ENCODE peak calls at places on chromosomes 3 and 15, in four cellular contexts. H, Z, Y and M are unnamed samples. For H3K9me3, the result is how much of the 10 kb centered on the place peaks cover.

GRCh38 chr15:101379647-101380046 is 84.6 kb upstream of the SNRPA1 start:
- DNase-seq in H (no peak), Z (no peak), Y (no peak), M (no peak)

GRCh38 chr15:65512807-65513416 is 4.6 kb downstream of the DPP8 start:
- DNase-seq in H (no peak), Z (peak), Y (no peak), M (no peak)

GRCh38 chr3:102106421-102107097 is 257.2 kb downstream of the NFKBIZ start:
- DNase-seq in H (no peak), Z (no peak), Y (no peak), M (no peak)

GRCh38 chr3:89867286-89867685 is 759.9 kb downstream of the EPHA3 start:
- DNase-seq in H (no peak), Z (no peak), Y (no peak), M (no peak)

GRCh38 chr15:99128411-99128810 is 23.5 kb downstream of the SYNM start:
- DNase-seq in H (no peak), Z (no peak), Y (no peak), M (no peak)

GRCh38 chr3:159158213-159158612 is 356.4 kb downstream of the MFSD1 start:
- DNase-seq in H (no peak), Z (peak), Y (no peak), M (no peak)

GRCh38 chr15:40863660-40864285 is 10.3 kb downstream of the RHOV start:
- DNase-seq in H (no peak), Z (no peak), Y (no peak), M (no peak)

GRCh38 chr15:68186671-68187397 is 18.3 kb downstream of the CALML4 start:
- DNase-seq in H (no peak), Z (no peak), Y (no peak), M (peak)

GRCh38 chr3:131033480-131034080 is 6.9 kb downstream of the NEK11 start:
- DNase-seq in H (no peak), Z (peak), Y (no peak), M (no peak)

GRCh38 chr3:52014613-52015012 is 18.9 kb upstream of the RPL29 start:
- DNase-seq in H (no peak), Z (no peak), Y (peak), M (no peak)

GRCh38 chr3:143471705-143472104 is 352.1 kb downstream of the CHST2 start:
- DNase-seq in H (no peak), Z (no peak), Y (no peak), M (no peak)

GRCh38 chr15:49238342-49238741 is 68.3 kb downstream of the GALK2 start:
- DNase-seq in H (no peak), Z (no peak), Y (no peak), M (peak)

GRCh38 chr15:70713547-70714414 is 49.6 kb downstream of the UACA start:
- DNase-seq in H (no peak), Z (no peak), Y (no peak), M (no peak)

GRCh38 chr15:89098281-89098680 is 10.0 kb downstream of the ABHD2 start:
- DNase-seq in H (peak), Z (no peak), Y (no peak), M (no peak)

GRCh38 chr15:31206386-31207174 is 105.1 kb upstream of the TRPM1 start:
- DNase-seq in H (no peak), Z (no peak), Y (no peak), M (no peak)

GRCh38 chr3:145246291-145246690 is 914.7 kb downstream of the PLOD2 start:
- DNase-seq in H (no peak), Z (no peak), Y (no peak), M (no peak)

GRCh38 chr3:196662711-196663571 is 23.4 kb downstream of the NRROS start:
- DNase-seq in H (no peak), Z (no peak), Y (no peak), M (no peak)

GRCh38 chr3:46986055-46986730 is 6.7 kb downstream of the NBEAL2 start:
- DNase-seq in H (no peak), Z (no peak), Y (no peak), M (no peak)

GRCh38 chr3:124928333-124929202 is 6.0 kb downstream of the MUC13 start:
- DNase-seq in H (peak), Z (peak), Y (peak), M (peak)

GRCh38 chr3:71872256-71872655 is 87.3 kb upstream of the PROK2 start:
- DNase-seq in H (no peak), Z (no peak), Y (no peak), M (no peak)

GRCh38 chr3:186983372-186984058 is 53.2 kb downstream of the ST6GAL1 start:
- DNase-seq in H (no peak), Z (peak), Y (no peak), M (no peak)

GRCh38 chr3:197371521-197372075 is 73.2 kb upstream of the DLG1 start:
- DNase-seq in H (no peak), Z (no peak), Y (no peak), M (no peak)

GRCh38 chr3:126355777-126356372 is 1.3 kb downstream of the KLF15 start:
- DNase-seq in H (peak), Z (no peak), Y (peak), M (no peak)

GRCh38 chr15:72202801-72203506 is 5.4 kb upstream of the GRAMD2A start:
- DNase-seq in H (no peak), Z (no peak), Y (peak), M (no peak)

GRCh38 chr3:13042932-13043275 is 30.3 kb downstream of the IQSEC1 start:
- DNase-seq in H (no peak), Z (no peak), Y (no peak), M (no peak)

GRCh38 chr3:49916686-49917085 is 12.9 kb downstream of the MON1A start:
- DNase-seq in H (no peak), Z (no peak), Y (no peak), M (no peak)

GRCh38 chr3:188901671-188902331 is 270.0 kb upstream of the TPRG1 start:
- DNase-seq in H (no peak), Z (no peak), Y (no peak), M (no peak)

GRCh38 chr3:73746610-73747009 is 121.9 kb upstream of the PDZRN3 start:
- DNase-seq in H (no peak), Z (no peak), Y (no peak), M (no peak)

GRCh38 chr3:46693038-46693896 is at the start of gene ALS2CL:
- DNase-seq in H (no peak), Z (no peak), Y (peak), M (no peak)

GRCh38 chr3:73226026-73226425 is 164.6 kb downstream of the EBLN2 start:
- DNase-seq in H (no peak), Z (no peak), Y (no peak), M (no peak)

GRCh38 chr3:30681276-30682211 is 75.1 kb downstream of the TGFBR2 start:
- DNase-seq in H (no peak), Z (no peak), Y (no peak), M (peak)

GRCh38 chr15:98003528-98003927 is 43.0 kb downstream of the ARRDC4 start:
- DNase-seq in H (no peak), Z (no peak), Y (no peak), M (no peak)

GRCh38 chr15:60819860-60820259 is 340.9 kb upstream of the ICE2 start:
- DNase-seq in H (no peak), Z (no peak), Y (no peak), M (no peak)

GRCh38 chr3:167880183-167880582 is 144.7 kb downstream of the SERPINI1 start:
- DNase-seq in H (no peak), Z (no peak), Y (no peak), M (no peak)

GRCh38 chr3:99965681-99966408 is 148.2 kb downstream of the CMSS1 start:
- DNase-seq in H (no peak), Z (no peak), Y (no peak), M (no peak)

GRCh38 chr3:153026026-153026425 is 136.0 kb upstream of the RAP2B start:
- DNase-seq in H (no peak), Z (peak), Y (no peak), M (no peak)

GRCh38 chr3:184315506-184315867 is 1.1 kb downstream of the EIF4G1 start:
- DNase-seq in H (no peak), Z (peak), Y (no peak), M (no peak)

GRCh38 chr3:42705039-42705767 is 2.6 kb upstream of the HHATL start:
- DNase-seq in H (peak), Z (no peak), Y (no peak), M (no peak)

GRCh38 chr3:112351823-112352222 is 18.9 kb downstream of the CD200 start:
- DNase-seq in H (no peak), Z (no peak), Y (no peak), M (no peak)

GRCh38 chr3:37800022-37800493 is 61.6 kb upstream of the CTDSPL start:
- DNase-seq in H (peak), Z (no peak), Y (no peak), M (no peak)

GRCh38 chr15:87045741-87046140 is 966.1 kb downstream of the AGBL1 start:
- DNase-seq in H (no peak), Z (no peak), Y (no peak), M (no peak)
- H3K9me3 ChIP-seq in H (under half), Z (under half), Y (under half), M (under half)

GRCh38 chr3:132279030-132279429 is 38.2 kb upstream of the ACP3 start:
- DNase-seq in H (no peak), Z (no peak), Y (no peak), M (no peak)
- H3K9me3 ChIP-seq in H (under half), Z (under half), Y (under half), M (under half)

GRCh38 chr3:172546628-172547214 is 23.5 kb upstream of the TNFSF10 start:
- DNase-seq in H (no peak), Z (no peak), Y (no peak), M (no peak)
- H3K9me3 ChIP-seq in H (under half), Z (under half), Y (under half), M (under half)

GRCh38 chr3:164004205-164004604 is 1074.1 kb downstream of the SI start:
- DNase-seq in H (no peak), Z (no peak), Y (peak), M (no peak)

GRCh38 chr3:164007764-164008163 is 1070.5 kb downstream of the SI start:
- DNase-seq in H (no peak), Z (no peak), Y (no peak), M (no peak)
- H3K9me3 ChIP-seq in H (under half), Z (under half), Y (under half), M (under half)

GRCh38 chr15:25058080-25058785 is 103.4 kb downstream of the SNRPN start:
- DNase-seq in H (peak), Z (no peak), Y (peak), M (no peak)

GRCh38 chr15:25054943-25055342 is 100.2 kb downstream of the SNRPN start:
- DNase-seq in H (no peak), Z (no peak), Y (no peak), M (no peak)

GRCh38 chr15:25057574-25057973 is 102.8 kb downstream of the SNRPN start:
- DNase-seq in H (no peak), Z (no peak), Y (peak), M (no peak)

GRCh38 chr15:25055356-25056068 is 100.7 kb downstream of the SNRPN start:
- DNase-seq in H (no peak), Z (no peak), Y (peak), M (no peak)

DNA sequence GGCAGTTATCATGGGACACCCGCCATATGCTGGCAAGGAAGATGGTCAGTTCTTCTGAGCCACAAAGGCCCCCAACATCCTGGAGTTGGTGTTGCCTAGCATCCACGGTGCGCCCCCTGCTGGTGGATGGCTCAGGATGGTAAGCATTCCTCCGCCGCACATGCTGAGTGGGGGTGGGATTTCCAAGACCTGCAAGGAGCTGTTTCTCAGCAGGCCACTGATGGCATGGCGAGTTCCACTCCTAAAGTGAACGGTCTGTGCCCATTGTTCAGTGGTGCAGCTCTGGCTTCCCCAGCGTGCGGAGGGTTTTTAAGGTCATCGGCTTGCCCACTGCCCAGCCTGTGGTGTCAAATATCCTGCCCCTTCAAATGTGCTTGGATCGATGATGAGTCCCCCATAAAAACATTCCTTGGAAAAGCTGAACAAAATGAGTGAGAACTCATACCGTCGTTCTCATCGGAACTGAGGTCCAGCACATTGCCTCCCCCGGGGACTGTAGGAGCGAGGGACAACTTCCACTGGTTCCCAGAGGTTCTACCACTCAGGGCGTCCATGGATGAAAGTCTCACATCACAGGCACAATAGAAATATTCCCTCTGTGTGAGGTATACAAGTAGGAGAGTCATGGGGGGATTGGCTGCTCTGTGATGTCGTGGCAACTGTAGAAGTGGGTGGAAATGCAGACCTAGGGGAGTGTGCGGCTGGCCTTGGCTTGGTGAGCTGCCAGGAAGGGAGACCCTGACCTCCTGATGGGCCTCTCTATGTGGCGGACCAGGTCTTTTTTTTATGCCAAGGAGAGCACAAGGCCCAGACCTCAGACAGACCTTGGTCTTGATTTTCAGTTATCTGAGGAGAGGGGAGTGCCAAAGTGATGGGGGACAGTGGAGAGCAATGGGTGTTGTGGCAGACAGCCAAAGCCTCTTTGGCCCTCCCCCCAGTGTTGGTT is 102.0 kb downstream of the SNRPN start:
- DNase-seq in H (peak), Z (no peak), Y (peak), M (no peak)
- H3K9me3 ChIP-seq in H (half or more), Z (half or more), Y (half or more), M (half or more)